ENCODE peak calls at places on chromosomes 11 and 22, in seven cellular contexts. C, S, Y, L, W, A and D are unnamed samples.

GRCh38 chr11:17653606-17654005 is 65.8 kb upstream of the MYOD1 start:
- DNase-seq in L (no peak), W (no peak), C (no peak), A (no peak), S (no peak), Y (no peak), D (no peak)

GRCh38 chr11:76668362-76669155 is 2.0 kb downstream of the LRRC32 start:
- DNase-seq in A (no peak), Y (no peak), W (no peak), S (no peak), L (no peak), C (no peak), D (peak)

GRCh38 chr11:74463216-74463615 is 4.1 kb downstream of the KCNE3 start:
- DNase-seq in C (no peak), A (no peak), S (no peak), W (no peak), Y (no peak), L (no peak), D (no peak)

GRCh38 chr11:118008271-118008903 is 22.2 kb downstream of the IL10RA start:
- DNase-seq in C (no peak), W (no peak), Y (no peak), A (no peak), S (no peak), L (no peak), D (no peak)

GRCh38 chr11:65488273-65489058 is 10.4 kb upstream of the MALAT1 start:
- DNase-seq in A (no peak), Y (peak), W (no peak), L (no peak), S (no peak), C (peak), D (no peak)

GRCh38 chr11:31649129-31649528 is 139.6 kb downstream of the ELP4 start:
- DNase-seq in A (no peak), L (no peak), S (no peak), C (no peak), Y (no peak), W (no peak), D (no peak)

GRCh38 chr11:99686838-99687237 is 666.1 kb downstream of the CNTN5 start:
- DNase-seq in L (no peak), W (no peak), A (no peak), Y (no peak), C (no peak), S (no peak), D (no peak)

GRCh38 chr11:84524422-84525051 is 1102.6 kb downstream of the DLG2 start:
- DNase-seq in L (no peak), W (no peak), S (no peak), A (no peak), C (peak), Y (peak), D (no peak)

GRCh38 chr11:26778000-26778757 is 56.3 kb upstream of the SLC5A12 start:
- DNase-seq in S (no peak), C (peak), W (no peak), Y (peak), A (no peak), L (no peak), D (no peak)

GRCh38 chr22:39556970-39557811 is 13.4 kb upstream of the CACNA1I start:
- DNase-seq in L (peak), A (no peak), Y (peak), S (no peak), W (peak), C (no peak), D (no peak)

GRCh38 chr22:42984397-42984796 is 30.6 kb downstream of the PACSIN2 start:
- DNase-seq in Y (no peak), C (no peak), S (no peak), L (no peak), W (no peak), A (no peak), D (no peak)

GRCh38 chr11:110919241-110919893 is 207.1 kb upstream of the ARHGAP20 start:
- DNase-seq in S (no peak), L (no peak), Y (peak), A (no peak), W (no peak), C (no peak), D (no peak)

GRCh38 chr11:83663984-83664383 is 377.8 kb upstream of the CCDC90B start:
- DNase-seq in L (no peak), W (no peak), A (no peak), Y (no peak), S (no peak), C (no peak), D (no peak)

GRCh38 chr11:20790622-20791021 is 121.2 kb downstream of the NELL1 start:
- DNase-seq in Y (no peak), A (no peak), W (no peak), C (no peak), S (no peak), L (no peak), D (no peak)

GRCh38 chr22:39650996-39651782 is 80.6 kb downstream of the CACNA1I start:
- DNase-seq in A (no peak), C (no peak), Y (no peak), S (no peak), L (no peak), W (no peak), D (no peak)

GRCh38 chr22:49206281-49206680 is 621.4 kb downstream of the BRD1 start:
- DNase-seq in C (no peak), A (no peak), W (no peak), S (no peak), Y (no peak), L (no peak), D (no peak)

GRCh38 chr22:46563381-46564083 is 26.1 kb upstream of the CELSR1 start:
- DNase-seq in C (peak), L (peak), S (peak), W (peak), Y (peak), A (no peak), D (peak)

GRCh38 chr11:69361048-69361447 is 67.1 kb downstream of the MYEOV start:
- DNase-seq in W (no peak), Y (no peak), C (no peak), A (no peak), L (no peak), S (peak), D (no peak)

GRCh38 chr11:84763931-84764330 is 863.2 kb downstream of the DLG2 start:
- DNase-seq in A (no peak), Y (no peak), W (no peak), C (no peak), L (no peak), S (no peak), D (no peak)

GRCh38 chr11:115493905-115494304 is 10.3 kb downstream of the CADM1 start:
- DNase-seq in W (no peak), S (no peak), C (no peak), L (no peak), Y (no peak), A (no peak), D (no peak)

GRCh38 chr11:83663446-83663845 is 377.3 kb upstream of the CCDC90B start:
- DNase-seq in L (no peak), W (no peak), Y (peak), S (no peak), C (no peak), A (no peak), D (no peak)

GRCh38 chr11:6498121-6498520 is 1.0 kb downstream of the DNHD1 start:
- DNase-seq in C (no peak), Y (peak), L (no peak), W (no peak), A (no peak), S (no peak), D (no peak)

GRCh38 chr11:27319065-27319464 is 44.0 kb downstream of the CCDC34 start:
- DNase-seq in C (no peak), L (no peak), Y (peak), S (no peak), W (peak), A (no peak), D (no peak)

GRCh38 chr11:44150395-44150794 is 54.9 kb downstream of the EXT2 start:
- DNase-seq in A (no peak), W (no peak), S (no peak), C (no peak), Y (no peak), L (no peak), D (no peak)

GRCh38 chr11:78742430-78742829 is 167.8 kb upstream of the NARS2 start:
- DNase-seq in W (peak), A (no peak), C (no peak), L (no peak), S (peak), Y (peak), D (peak)

GRCh38 chr11:60343094-60343704 is 16.1 kb downstream of the MS4A6E start:
- DNase-seq in W (peak), C (peak), Y (peak), L (no peak), S (no peak), A (no peak), D (no peak)

GRCh38 chr22:47012589-47013365 is 250.3 kb downstream of the TBC1D22A start:
- DNase-seq in Y (peak), L (no peak), C (no peak), W (no peak), S (no peak), A (no peak), D (no peak)

GRCh38 chr11:121494355-121495099 is 41.8 kb upstream of the SORL1-AS1 start:
- DNase-seq in W (no peak), L (no peak), S (no peak), Y (no peak), C (peak), A (no peak), D (no peak)

GRCh38 chr11:128525411-128526243 is 61.7 kb downstream of the ETS1 start:
- DNase-seq in L (no peak), Y (peak), A (no peak), W (no peak), C (no peak), S (no peak), D (no peak)